ENCODE peak calls at places on chromosomes 2 and 18, in five cellular contexts. One of them, this sample, is unnamed.

GRCh38 chr18:11981633-11982366 is 493 bp downstream of the IMPA2 start:
- DNase-seq in GM19239: no peak
- DNase-seq in iPS-NIHi11: no peak
- DNase-seq in type B pancreatic cell: no peak
- DNase-seq in epithelial cell of esophagus: peak; percentile 27
- DNase-seq in this sample: no peak

GRCh38 chr2:241224068-241224850 is 35.8 kb downstream of the ANO7 start:
- DNase-seq in GM19239: no peak
- DNase-seq in iPS-NIHi11: no peak
- DNase-seq in type B pancreatic cell: no peak
- DNase-seq in epithelial cell of esophagus: peak; percentile 32
- DNase-seq in this sample: no peak

GRCh38 chr2:64632855-64633819 is 20.6 kb downstream of the SERTAD2 start:
- DNase-seq in GM19239: no peak
- DNase-seq in iPS-NIHi11: no peak
- DNase-seq in type B pancreatic cell: no peak
- DNase-seq in epithelial cell of esophagus: no peak
- DNase-seq in this sample: no peak

GRCh38 chr2:182283512-182283911 is 143.3 kb downstream of the PDE1A start:
- DNase-seq in GM19239: no peak
- DNase-seq in iPS-NIHi11: no peak
- DNase-seq in type B pancreatic cell: no peak
- DNase-seq in epithelial cell of esophagus: no peak
- DNase-seq in this sample: no peak

GRCh38 chr2:216714412-216714775 is 19.0 kb upstream of the IGFBP5 start:
- DNase-seq in GM19239: no peak
- DNase-seq in iPS-NIHi11: no peak
- DNase-seq in type B pancreatic cell: no peak
- DNase-seq in epithelial cell of esophagus: peak; percentile 64
- DNase-seq in this sample: no peak

GRCh38 chr18:658947-659533 is 1.6 kb downstream of the TYMS start:
- DNase-seq in GM19239: no peak
- DNase-seq in iPS-NIHi11: no peak
- DNase-seq in type B pancreatic cell: no peak
- DNase-seq in epithelial cell of esophagus: no peak
- DNase-seq in this sample: no peak

GRCh38 chr2:165787334-165787733 is 6.7 kb downstream of the GALNT3 start:
- DNase-seq in GM19239: no peak
- DNase-seq in iPS-NIHi11: no peak
- DNase-seq in type B pancreatic cell: no peak
- DNase-seq in epithelial cell of esophagus: no peak
- DNase-seq in this sample: no peak

GRCh38 chr2:64543006-64543697 is 19.0 kb downstream of the AFTPH start:
- DNase-seq in GM19239: no peak
- DNase-seq in iPS-NIHi11: no peak
- DNase-seq in type B pancreatic cell: no peak
- DNase-seq in epithelial cell of esophagus: peak; percentile 29
- DNase-seq in this sample: no peak

GRCh38 chr2:96730212-96730611 is 9.7 kb downstream of the LMAN2L start:
- DNase-seq in GM19239: no peak
- DNase-seq in iPS-NIHi11: no peak
- DNase-seq in type B pancreatic cell: no peak
- DNase-seq in epithelial cell of esophagus: peak; percentile 93
- DNase-seq in this sample: no peak

GRCh38 chr2:67215214-67215613 is 181.9 kb upstream of the ETAA1 start:
- DNase-seq in GM19239: no peak
- DNase-seq in iPS-NIHi11: peak; percentile 69
- DNase-seq in type B pancreatic cell: peak; percentile 75
- DNase-seq in epithelial cell of esophagus: peak; percentile 79
- DNase-seq in this sample: no peak

GRCh38 chr2:207130958-207131521 is 34.7 kb downstream of the KLF7 start:
- DNase-seq in GM19239: no peak
- DNase-seq in iPS-NIHi11: no peak
- DNase-seq in type B pancreatic cell: no peak
- DNase-seq in epithelial cell of esophagus: no peak
- DNase-seq in this sample: no peak

GRCh38 chr2:226583715-226584114 is 215.9 kb downstream of the IRS1 start:
- DNase-seq in GM19239: no peak
- DNase-seq in iPS-NIHi11: peak; percentile 11
- DNase-seq in type B pancreatic cell: no peak
- DNase-seq in epithelial cell of esophagus: peak; percentile 77
- DNase-seq in this sample: no peak

GRCh38 chr2:44767691-44768090 is 173.8 kb upstream of the SIX3 start:
- DNase-seq in GM19239: no peak
- DNase-seq in iPS-NIHi11: no peak
- DNase-seq in type B pancreatic cell: no peak
- DNase-seq in epithelial cell of esophagus: no peak
- DNase-seq in this sample: no peak

GRCh38 chr2:105813045-105813315 is 68.3 kb downstream of the NCK2 start:
- DNase-seq in GM19239: no peak
- DNase-seq in iPS-NIHi11: no peak
- DNase-seq in type B pancreatic cell: no peak
- DNase-seq in epithelial cell of esophagus: no peak
- DNase-seq in this sample: no peak

GRCh38 chr2:201707753-201708152 is 9.3 kb upstream of the MPP4 start:
- DNase-seq in GM19239: no peak
- DNase-seq in iPS-NIHi11: no peak
- DNase-seq in type B pancreatic cell: no peak
- DNase-seq in epithelial cell of esophagus: peak; percentile 39
- DNase-seq in this sample: no peak

GRCh38 chr18:58400337-58400885 is 228.5 kb downstream of the ALPK2 start:
- DNase-seq in GM19239: no peak
- DNase-seq in iPS-NIHi11: no peak
- DNase-seq in type B pancreatic cell: no peak
- DNase-seq in epithelial cell of esophagus: no peak
- DNase-seq in this sample: no peak

GRCh38 chr18:62523631-62524442 is 1.0 kb downstream of the ZCCHC2 start:
- DNase-seq in GM19239: no peak
- DNase-seq in iPS-NIHi11: peak; percentile 24
- DNase-seq in type B pancreatic cell: peak; percentile 74
- DNase-seq in epithelial cell of esophagus: peak; percentile 66
- DNase-seq in this sample: peak; percentile 76

GRCh38 chr2:37653805-37654378 is 17.6 kb downstream of the CDC42EP3 start:
- DNase-seq in GM19239: no peak
- DNase-seq in iPS-NIHi11: no peak
- DNase-seq in type B pancreatic cell: no peak
- DNase-seq in epithelial cell of esophagus: peak; percentile 85
- DNase-seq in this sample: peak; percentile 80

GRCh38 chr2:68357608-68358337 is 7.3 kb upstream of the PLEK start:
- DNase-seq in GM19239: no peak
- DNase-seq in iPS-NIHi11: peak; percentile 67
- DNase-seq in type B pancreatic cell: no peak
- DNase-seq in epithelial cell of esophagus: peak; percentile 74
- DNase-seq in this sample: no peak

GRCh38 chr2:55419236-55419513 is 481 bp downstream of the CCDC88A start:
- DNase-seq in GM19239: no peak
- DNase-seq in iPS-NIHi11: peak; percentile 28
- DNase-seq in type B pancreatic cell: no peak
- DNase-seq in epithelial cell of esophagus: peak; percentile 33
- DNase-seq in this sample: no peak

GRCh38 chr2:54906711-54907110 is 143.5 kb downstream of the RTN4 start:
- DNase-seq in GM19239: no peak
- DNase-seq in iPS-NIHi11: no peak
- DNase-seq in type B pancreatic cell: no peak
- DNase-seq in epithelial cell of esophagus: no peak
- DNase-seq in this sample: no peak

This sample was measured in coronary artery.